ENCODE peak calls at places on chromosomes 3 and 15, in six cellular contexts. A, I, Y, V, F and W are unnamed samples.

GRCh38 chr3:11567516-11568467 is 75.9 kb downstream of the VGLL4 start:
- DNase-seq in A (peak), I (no peak), Y (peak), V (peak), F (no peak), W (peak)

GRCh38 chr3:88589131-88589530 is 439.4 kb downstream of the C3orf38 start:
- DNase-seq in A (no peak), I (no peak), Y (no peak), V (no peak), F (no peak), W (no peak)

GRCh38 chr3:30227571-30228301 is 378.7 kb upstream of the TGFBR2 start:
- DNase-seq in A (peak), I (no peak), Y (peak), V (peak), F (no peak), W (peak)

GRCh38 chr3:150319900-150320299 is 88.2 kb upstream of the TSC22D2 start:
- DNase-seq in A (peak), I (no peak), Y (peak), V (peak), F (no peak), W (peak)

GRCh38 chr3:13080591-13080990 is 7.4 kb upstream of the IQSEC1 start:
- DNase-seq in A (peak), I (no peak), Y (no peak), V (no peak), F (no peak), W (peak)

GRCh38 chr3:141108002-141108401 is 56.9 kb downstream of the SPSB4 start:
- DNase-seq in A (no peak), I (no peak), Y (no peak), V (no peak), F (no peak), W (no peak)

GRCh38 chr3:9901967-9902366 is 681 bp upstream of the IL17RE start:
- DNase-seq in A (no peak), I (no peak), Y (no peak), V (no peak), F (peak), W (no peak)

GRCh38 chr3:100634493-100635272 is 25.3 kb downstream of the ADGRG7 start:
- DNase-seq in A (peak), I (peak), Y (peak), V (no peak), F (peak), W (peak)

GRCh38 chr15:67512140-67512539 is 8.8 kb upstream of the C15orf61 start:
- DNase-seq in A (no peak), I (no peak), Y (no peak), V (no peak), F (no peak), W (no peak)

GRCh38 chr15:64772488-64772887 is 2.9 kb downstream of the RBPMS2 start:
- DNase-seq in A (no peak), I (no peak), Y (no peak), V (no peak), F (no peak), W (no peak)

GRCh38 chr15:66943456-66944095 is 121.8 kb upstream of the SMAD3 start:
- DNase-seq in A (no peak), I (no peak), Y (no peak), V (no peak), F (no peak), W (no peak)

GRCh38 chr3:115800489-115801080 is 177.3 kb downstream of the GAP43 start:
- DNase-seq in A (peak), I (no peak), Y (no peak), V (no peak), F (no peak), W (peak)

GRCh38 chr3:190579514-190580137 is 65.7 kb downstream of the IL1RAP start:
- DNase-seq in A (no peak), I (no peak), Y (no peak), V (no peak), F (no peak), W (peak)

GRCh38 chr3:138452491-138452890 is 18.1 kb downstream of the ESYT3 start:
- DNase-seq in A (no peak), I (no peak), Y (no peak), V (no peak), F (no peak), W (no peak)

GRCh38 chr3:104437891-104438290 is 928.8 kb upstream of the ALCAM start:
- DNase-seq in A (peak), I (no peak), Y (no peak), V (peak), F (no peak), W (peak)

GRCh38 chr3:71008350-71008923 is 575.1 kb downstream of the FOXP1 start:
- DNase-seq in A (no peak), I (no peak), Y (no peak), V (no peak), F (no peak), W (no peak)

GRCh38 chr3:46087871-46088270 is 60.6 kb upstream of the XCR1 start:
- DNase-seq in A (no peak), I (no peak), Y (no peak), V (peak), F (no peak), W (peak)

GRCh38 chr3:193129607-193130006 is 111.4 kb upstream of the PLAAT1 start:
- DNase-seq in A (no peak), I (no peak), Y (no peak), V (no peak), F (no peak), W (no peak)

GRCh38 chr3:172303181-172303580 is 145.1 kb downstream of the GHSR start:
- DNase-seq in A (no peak), I (no peak), Y (no peak), V (no peak), F (no peak), W (no peak)

GRCh38 chr3:196604548-196604947 is 34.9 kb upstream of the NRROS start:
- DNase-seq in A (no peak), I (no peak), Y (no peak), V (no peak), F (peak), W (no peak)

GRCh38 chr3:50609071-50609742 is 2.4 kb downstream of the CISH start:
- DNase-seq in A (no peak), I (no peak), Y (no peak), V (no peak), F (no peak), W (no peak)

GRCh38 chr15:88908697-88909621 is 4.2 kb downstream of the MFGE8 start:
- DNase-seq in A (no peak), I (no peak), Y (no peak), V (no peak), F (no peak), W (peak)

GRCh38 chr15:42059661-42060476 is 34.5 kb downstream of the PLA2G4D start:
- DNase-seq in A (peak), I (peak), Y (no peak), V (no peak), F (peak), W (peak)

GRCh38 chr15:99632521-99632920 is 66.7 kb downstream of the MEF2A start:
- DNase-seq in A (no peak), I (no peak), Y (no peak), V (no peak), F (no peak), W (no peak)

GRCh38 chr3:120364101-120364500 is 14.9 kb upstream of the LRRC58 start:
- DNase-seq in A (no peak), I (no peak), Y (no peak), V (no peak), F (no peak), W (no peak)

GRCh38 chr3:38580450-38581382 is 68.8 kb downstream of the SCN5A start:
- DNase-seq in A (no peak), I (peak), Y (no peak), V (no peak), F (no peak), W (no peak)

GRCh38 chr15:26628879-26629529 is 143.9 kb downstream of the GABRB3 start:
- DNase-seq in A (no peak), I (peak), Y (no peak), V (peak), F (no peak), W (peak)

GRCh38 chr15:71627604-71628003 is 182.8 kb upstream of the NR2E3 start:
- DNase-seq in A (no peak), I (no peak), Y (no peak), V (no peak), F (no peak), W (peak)

GRCh38 chr3:130395916-130396315 is 50.4 kb downstream of the COL6A5 start:
- DNase-seq in A (peak), I (no peak), Y (peak), V (peak), F (no peak), W (peak)

GRCh38 chr3:194370753-194371152 is 1.2 kb upstream of the LRRC15 start:
- DNase-seq in A (no peak), I (no peak), Y (no peak), V (no peak), F (no peak), W (no peak)

GRCh38 chr15:91946914-91947313 is 93.4 kb downstream of the SLCO3A1 start:
- DNase-seq in A (no peak), I (no peak), Y (no peak), V (no peak), F (no peak), W (no peak)

GRCh38 chr3:48847053-48847585 is 555 bp downstream of the PRKAR2A start:
- DNase-seq in A (peak), I (peak), Y (peak), V (peak), F (peak), W (peak)

GRCh38 chr3:69999191-70000027 is at the start of gene SAMMSON:
- DNase-seq in A (peak), I (no peak), Y (no peak), V (no peak), F (no peak), W (peak)

GRCh38 chr15:77180757-77181156 is 109.8 kb upstream of the TSPAN3 start:
- DNase-seq in A (no peak), I (no peak), Y (no peak), V (no peak), F (no peak), W (peak)

GRCh38 chr3:29318251-29318650 is 37.4 kb downstream of the RBMS3 start:
- DNase-seq in A (no peak), I (peak), Y (no peak), V (no peak), F (no peak), W (no peak)

GRCh38 chr3:183802989-183803388 is 22.4 kb downstream of the MAP6D1 start:
- DNase-seq in A (no peak), I (no peak), Y (no peak), V (no peak), F (no peak), W (no peak)

GRCh38 chr15:82139823-82140268 is 94.0 kb upstream of the MEX3B start:
- DNase-seq in A (peak), I (no peak), Y (peak), V (no peak), F (no peak), W (peak)

GRCh38 chr15:40439461-40440299 is 1.1 kb upstream of the BAHD1 start:
- DNase-seq in A (peak), I (peak), Y (no peak), V (no peak), F (no peak), W (no peak)
- H3K4me3 ChIP-seq in A (peak), I (peak), Y (peak), V (peak), F (peak), W (peak)

GRCh38 chr3:54240319-54240718 is 118.0 kb downstream of the CACNA2D3 start:
- DNase-seq in A (no peak), I (no peak), Y (no peak), V (no peak), F (no peak), W (no peak)

GRCh38 chr3:54237788-54238502 is 115.6 kb downstream of the CACNA2D3 start:
- DNase-seq in A (no peak), I (no peak), Y (no peak), V (no peak), F (no peak), W (no peak)

GRCh38 chr3:54243960-54244359 is 121.6 kb downstream of the CACNA2D3 start:
- DNase-seq in A (no peak), I (peak), Y (no peak), V (no peak), F (no peak), W (no peak)

DNA sequence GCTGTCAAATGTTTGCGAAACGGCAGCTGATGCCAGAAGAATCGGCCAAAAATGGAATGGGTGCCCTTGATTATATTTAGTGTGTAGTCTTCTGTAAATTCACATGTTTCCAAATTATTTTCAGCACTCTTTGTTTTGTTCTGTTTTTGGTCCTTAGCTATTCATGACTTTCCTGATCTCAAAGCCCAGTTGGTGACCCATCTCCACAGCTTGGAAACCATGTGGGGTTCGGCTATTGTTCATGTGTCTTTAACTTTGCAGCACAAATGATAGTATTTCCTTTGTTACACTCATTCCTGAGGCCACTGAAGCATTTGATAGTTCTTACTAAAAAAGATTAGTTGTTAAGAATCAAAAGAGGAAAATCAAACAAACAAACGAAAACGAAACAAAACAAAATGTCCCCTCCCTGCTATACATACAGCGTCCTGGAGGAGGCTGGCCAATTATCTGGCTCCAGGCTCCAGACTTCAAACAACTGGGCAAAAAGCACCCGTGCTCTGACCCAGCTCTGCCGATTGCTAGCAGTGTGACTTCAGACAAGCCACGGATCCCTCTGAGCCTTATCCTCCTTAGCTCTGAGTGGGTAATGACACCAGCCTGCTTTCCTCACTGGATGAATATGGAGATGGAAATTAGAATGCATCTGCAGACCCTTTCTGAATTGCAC is 121.0 kb downstream of the CACNA2D3 start:
- DNase-seq in A (no peak), I (peak), Y (no peak), V (no peak), F (no peak), W (no peak)
- TF ChIP-seq CTCF in A (no peak), I (peak), Y (no peak), V (peak), F (no peak), W (no peak)

GRCh38 chr15:56821721-56822425 is 88.6 kb upstream of the ZNF280D start:
- DNase-seq in A (peak), I (peak), Y (peak), V (peak), F (peak), W (peak)
- H3K4me3 ChIP-seq in A (no peak), I (no peak), Y (no peak), V (no peak), F (no peak), W (no peak)

DNA sequence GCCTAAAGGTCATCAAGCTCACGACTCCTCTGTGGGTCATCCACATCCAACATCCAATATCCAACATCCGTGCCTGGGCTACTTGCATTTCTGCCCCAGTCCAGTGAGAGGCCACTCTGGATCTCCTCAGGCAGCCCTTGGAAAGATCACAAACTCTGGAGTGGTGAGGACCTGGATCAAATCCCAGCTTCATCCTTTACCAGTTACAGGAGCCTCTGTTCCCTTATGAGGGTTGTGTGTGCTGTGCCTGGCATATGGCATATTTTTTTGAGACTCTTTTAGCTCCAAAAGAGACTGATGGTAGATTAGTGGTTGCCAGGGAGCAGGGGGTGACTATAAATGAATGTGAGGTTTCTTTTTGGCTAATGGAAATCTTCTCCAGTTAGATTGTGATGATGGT is 136.7 kb upstream of the FOXB1 start:
- DNase-seq in A (no peak), I (no peak), Y (no peak), V (no peak), F (no peak), W (no peak)
- TF ChIP-seq CTCF in A (no peak), I (no peak), Y (no peak), V (no peak), F (no peak), W (no peak)

DNA sequence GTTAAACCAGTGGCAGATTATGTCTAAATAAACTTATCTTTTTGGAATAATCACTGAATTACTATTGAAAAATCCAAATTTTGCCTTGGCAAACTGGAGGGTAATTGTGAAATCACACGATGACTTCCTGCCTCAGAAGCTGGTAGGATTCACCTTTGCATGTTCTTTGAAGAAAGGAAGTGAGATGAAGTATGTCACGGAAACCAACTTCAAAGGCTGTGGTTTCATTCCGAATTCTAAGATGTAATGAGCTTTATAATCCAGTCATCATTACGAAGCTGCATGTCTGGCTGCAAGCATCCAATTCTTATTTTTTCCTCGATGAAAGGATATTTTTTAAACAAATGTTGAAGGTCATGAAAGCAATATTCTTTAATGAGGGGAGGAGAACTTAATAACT is 15.0 kb upstream of the ZBED2 start:
- DNase-seq in A (no peak), I (no peak), Y (no peak), V (peak), F (peak), W (no peak)
- H3K4me3 ChIP-seq in A (no peak), I (no peak), Y (peak), V (no peak), F (no peak), W (no peak)

GRCh38 chr3:14275962-14276909 is 97.6 kb downstream of the LSM3 start:
- DNase-seq in A (no peak), I (no peak), Y (no peak), V (no peak), F (no peak), W (no peak)
- TF ChIP-seq CTCF in A (no peak), I (no peak), Y (no peak), V (no peak), F (no peak), W (no peak)

DNA sequence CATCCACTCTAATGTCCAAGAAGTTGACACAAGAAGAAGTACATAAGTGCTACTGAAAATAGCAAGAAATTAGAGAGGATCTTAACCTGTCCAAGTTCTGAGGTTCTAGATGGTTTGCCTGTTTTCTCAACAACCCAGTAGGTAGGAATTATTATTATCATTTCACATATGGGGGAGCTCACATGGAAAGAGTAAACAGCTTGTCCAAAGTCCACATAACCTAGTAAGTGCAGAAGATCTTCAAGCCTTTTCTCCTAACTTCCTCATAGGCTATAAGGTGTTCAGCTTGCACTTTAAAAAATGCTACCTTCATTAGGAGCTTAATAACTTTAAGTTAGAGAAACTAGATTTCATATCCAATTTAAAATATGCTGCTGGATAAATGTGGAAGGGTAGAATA is 3.0 kb downstream of the SLC2A2 start:
- DNase-seq in A (no peak), I (no peak), Y (no peak), V (no peak), F (no peak), W (no peak)
- H3K4me3 ChIP-seq in A (no peak), I (no peak), Y (no peak), V (no peak), F (no peak), W (no peak)